ENCODE peak calls at places on chromosomes 4 and X, in eight cellular contexts. One of them, this sample, is unnamed.

GRCh38 chrX:129091097-129091496 is 432.2 kb downstream of the SMARCA1 start:
- DNase-seq in epithelial cell of esophagus: no peak
- DNase-seq in bronchial epithelial cell: no peak
- DNase-seq in fibroblast of mammary gland: no peak
- DNase-seq in skeletal muscle cell: no peak
- DNase-seq in osteoblast: peak; percentile 41
- DNase-seq in fibroblast of villous mesenchyme: no peak
- DNase-seq in HFF-Myc: no peak
- DNase-seq in this sample: no peak

GRCh38 chrX:50700921-50701320 is 113.1 kb downstream of the SHROOM4 start:
- DNase-seq in skeletal muscle cell: no peak
- DNase-seq in fibroblast of villous mesenchyme: no peak
- DNase-seq in bronchial epithelial cell: no peak
- DNase-seq in epithelial cell of esophagus: no peak
- DNase-seq in osteoblast: no peak
- DNase-seq in HFF-Myc: no peak
- DNase-seq in fibroblast of mammary gland: peak; percentile 20
- DNase-seq in this sample: no peak

GRCh38 chr4:111020961-111021360 is 398.1 kb upstream of the PITX2 start:
- DNase-seq in fibroblast of villous mesenchyme: no peak
- DNase-seq in fibroblast of mammary gland: no peak
- DNase-seq in HFF-Myc: no peak
- DNase-seq in osteoblast: no peak
- DNase-seq in epithelial cell of esophagus: no peak
- DNase-seq in skeletal muscle cell: no peak
- DNase-seq in bronchial epithelial cell: no peak
- DNase-seq in this sample: no peak

GRCh38 chr4:9920029-9920428 is 101.3 kb downstream of the SLC2A9 start:
- DNase-seq in skeletal muscle cell: no peak
- DNase-seq in HFF-Myc: no peak
- DNase-seq in fibroblast of mammary gland: no peak
- DNase-seq in fibroblast of villous mesenchyme: no peak
- DNase-seq in osteoblast: no peak
- DNase-seq in bronchial epithelial cell: no peak
- DNase-seq in epithelial cell of esophagus: no peak
- DNase-seq in this sample: no peak

GRCh38 chr4:23903859-23904438 is 14.1 kb upstream of the PPARGC1A start:
- DNase-seq in osteoblast: no peak
- DNase-seq in epithelial cell of esophagus: no peak
- DNase-seq in fibroblast of villous mesenchyme: no peak
- DNase-seq in fibroblast of mammary gland: peak; percentile 55
- DNase-seq in HFF-Myc: no peak
- DNase-seq in bronchial epithelial cell: no peak
- DNase-seq in skeletal muscle cell: peak; percentile 61
- DNase-seq in this sample: no peak

GRCh38 chr4:104899863-104900262 is 246.8 kb upstream of the TET2 start:
- DNase-seq in osteoblast: peak; percentile 3
- DNase-seq in bronchial epithelial cell: no peak
- DNase-seq in fibroblast of mammary gland: no peak
- DNase-seq in skeletal muscle cell: no peak
- DNase-seq in fibroblast of villous mesenchyme: no peak
- DNase-seq in epithelial cell of esophagus: no peak
- DNase-seq in HFF-Myc: no peak
- DNase-seq in this sample: no peak

GRCh38 chr4:1419708-1420107 is 13.5 kb upstream of the NKX1-1 start:
- DNase-seq in fibroblast of villous mesenchyme: no peak
- DNase-seq in epithelial cell of esophagus: no peak
- DNase-seq in skeletal muscle cell: no peak
- DNase-seq in osteoblast: peak; percentile 25
- DNase-seq in HFF-Myc: no peak
- DNase-seq in bronchial epithelial cell: no peak
- DNase-seq in fibroblast of mammary gland: no peak
- DNase-seq in this sample: no peak

GRCh38 chrX:56385336-56385735 is 153.2 kb downstream of the KLF8 start:
- DNase-seq in HFF-Myc: no peak
- DNase-seq in osteoblast: no peak
- DNase-seq in fibroblast of mammary gland: no peak
- DNase-seq in fibroblast of villous mesenchyme: no peak
- DNase-seq in bronchial epithelial cell: no peak
- DNase-seq in epithelial cell of esophagus: no peak
- DNase-seq in skeletal muscle cell: no peak
- DNase-seq in this sample: no peak

GRCh38 chr4:72312032-72312650 is 256.9 kb downstream of the ADAMTS3 start:
- DNase-seq in epithelial cell of esophagus: peak; percentile 95
- DNase-seq in HFF-Myc: peak; percentile 65
- DNase-seq in fibroblast of villous mesenchyme: peak; percentile 68
- DNase-seq in fibroblast of mammary gland: peak; percentile 95
- DNase-seq in bronchial epithelial cell: peak; percentile 95
- DNase-seq in skeletal muscle cell: peak; percentile 92
- DNase-seq in osteoblast: no peak
- DNase-seq in this sample: peak; percentile 96

GRCh38 chr4:110009526-110009925 is 96.8 kb downstream of the EGF start:
- DNase-seq in epithelial cell of esophagus: no peak
- DNase-seq in HFF-Myc: no peak
- DNase-seq in fibroblast of mammary gland: no peak
- DNase-seq in fibroblast of villous mesenchyme: no peak
- DNase-seq in bronchial epithelial cell: no peak
- DNase-seq in osteoblast: no peak
- DNase-seq in skeletal muscle cell: no peak
- DNase-seq in this sample: no peak

GRCh38 chr4:91471280-91471679 is 832.5 kb upstream of the GRID2 start:
- DNase-seq in HFF-Myc: no peak
- DNase-seq in osteoblast: no peak
- DNase-seq in fibroblast of villous mesenchyme: no peak
- DNase-seq in epithelial cell of esophagus: no peak
- DNase-seq in bronchial epithelial cell: no peak
- DNase-seq in skeletal muscle cell: no peak
- DNase-seq in fibroblast of mammary gland: no peak
- DNase-seq in this sample: no peak

GRCh38 chr4:89889289-89889688 is 5.4 kb upstream of the MMRN1 start:
- DNase-seq in epithelial cell of esophagus: no peak
- DNase-seq in bronchial epithelial cell: no peak
- DNase-seq in skeletal muscle cell: no peak
- DNase-seq in fibroblast of mammary gland: no peak
- DNase-seq in osteoblast: no peak
- DNase-seq in HFF-Myc: no peak
- DNase-seq in fibroblast of villous mesenchyme: no peak
- DNase-seq in this sample: peak; percentile 1

GRCh38 chrX:7027071-7027470 is 120.4 kb upstream of the STS start:
- DNase-seq in fibroblast of villous mesenchyme: no peak
- DNase-seq in osteoblast: no peak
- DNase-seq in fibroblast of mammary gland: no peak
- DNase-seq in bronchial epithelial cell: no peak
- DNase-seq in epithelial cell of esophagus: no peak
- DNase-seq in HFF-Myc: no peak
- DNase-seq in skeletal muscle cell: no peak
- DNase-seq in this sample: no peak

GRCh38 chr4:163048447-163048846 is 118.2 kb downstream of the NAF1 start:
- DNase-seq in fibroblast of villous mesenchyme: peak; percentile 38
- DNase-seq in bronchial epithelial cell: peak; percentile 25
- DNase-seq in HFF-Myc: no peak
- DNase-seq in osteoblast: peak; percentile 44
- DNase-seq in skeletal muscle cell: no peak
- DNase-seq in fibroblast of mammary gland: peak; percentile 32
- DNase-seq in epithelial cell of esophagus: peak; percentile 52
- DNase-seq in this sample: peak; percentile 47

GRCh38 chrX:97401154-97401553 is 517.4 kb downstream of the RPA4 start:
- DNase-seq in epithelial cell of esophagus: no peak
- DNase-seq in bronchial epithelial cell: no peak
- DNase-seq in fibroblast of villous mesenchyme: no peak
- DNase-seq in skeletal muscle cell: no peak
- DNase-seq in fibroblast of mammary gland: peak; percentile 50
- DNase-seq in osteoblast: no peak
- DNase-seq in HFF-Myc: no peak
- DNase-seq in this sample: no peak

GRCh38 chr4:184386271-184386781 is 88.0 kb downstream of the IRF2 start:
- DNase-seq in HFF-Myc: no peak
- DNase-seq in bronchial epithelial cell: no peak
- DNase-seq in fibroblast of mammary gland: no peak
- DNase-seq in osteoblast: no peak
- DNase-seq in fibroblast of villous mesenchyme: no peak
- DNase-seq in skeletal muscle cell: no peak
- DNase-seq in epithelial cell of esophagus: no peak
- DNase-seq in this sample: no peak

GRCh38 chrX:30967516-30967915 is 78.5 kb upstream of the TAB3 start:
- DNase-seq in osteoblast: no peak
- DNase-seq in skeletal muscle cell: no peak
- DNase-seq in fibroblast of mammary gland: no peak
- DNase-seq in epithelial cell of esophagus: no peak
- DNase-seq in bronchial epithelial cell: no peak
- DNase-seq in fibroblast of villous mesenchyme: no peak
- DNase-seq in HFF-Myc: no peak
- DNase-seq in this sample: no peak

GRCh38 chrX:30973784-30974427 is 84.9 kb upstream of the TAB3 start:
- DNase-seq in skeletal muscle cell: no peak
- DNase-seq in fibroblast of mammary gland: no peak
- DNase-seq in bronchial epithelial cell: no peak
- DNase-seq in osteoblast: no peak
- DNase-seq in fibroblast of villous mesenchyme: no peak
- DNase-seq in HFF-Myc: no peak
- DNase-seq in epithelial cell of esophagus: no peak
- DNase-seq in this sample: no peak

GRCh38 chrX:30975467-30975866 is 86.4 kb upstream of the TAB3 start:
- DNase-seq in fibroblast of mammary gland: no peak
- DNase-seq in osteoblast: no peak
- DNase-seq in fibroblast of villous mesenchyme: no peak
- DNase-seq in skeletal muscle cell: no peak
- DNase-seq in bronchial epithelial cell: no peak
- DNase-seq in HFF-Myc: no peak
- DNase-seq in epithelial cell of esophagus: no peak
- DNase-seq in this sample: no peak

GRCh38 chrX:30971761-30972603 is 82.9 kb upstream of the TAB3 start:
- DNase-seq in osteoblast: peak; percentile 79
- DNase-seq in HFF-Myc: peak; percentile 53
- DNase-seq in fibroblast of villous mesenchyme: peak; percentile 29
- DNase-seq in skeletal muscle cell: no peak
- DNase-seq in fibroblast of mammary gland: peak; percentile 54
- DNase-seq in bronchial epithelial cell: peak; percentile 19
- DNase-seq in epithelial cell of esophagus: peak; percentile 44
- DNase-seq in this sample: peak; percentile 55
- H3K4me3 ChIP-seq in osteoblast: peak overlapping the region; percentile 45
- H3K4me3 ChIP-seq in HFF-Myc: no peak overlapping the region
- H3K4me3 ChIP-seq in fibroblast of villous mesenchyme: no peak overlapping the region
- H3K4me3 ChIP-seq in skeletal muscle cell: peak overlapping the region; percentile 20
- H3K4me3 ChIP-seq in fibroblast of mammary gland: no peak overlapping the region
- H3K4me3 ChIP-seq in bronchial epithelial cell: no peak overlapping the region
- H3K4me3 ChIP-seq in epithelial cell of esophagus: no peak overlapping the region
- H3K4me3 ChIP-seq in this sample: peak overlapping the region; percentile 37

GRCh38 chr4:125321709-125322362 is 7.1 kb downstream of the FAT4 start:
- DNase-seq in bronchial epithelial cell: peak; percentile 62
- DNase-seq in epithelial cell of esophagus: peak; percentile 34
- DNase-seq in fibroblast of mammary gland: peak; percentile 92
- DNase-seq in skeletal muscle cell: peak; percentile 48
- DNase-seq in HFF-Myc: no peak
- DNase-seq in fibroblast of villous mesenchyme: peak; percentile 54
- DNase-seq in osteoblast: peak; percentile 78
- DNase-seq in this sample: peak; percentile 53
- H3K4me3 ChIP-seq in bronchial epithelial cell: no peak overlapping the region
- H3K4me3 ChIP-seq in epithelial cell of esophagus: no peak overlapping the region
- H3K4me3 ChIP-seq in fibroblast of mammary gland: peak overlapping the region; percentile 31
- H3K4me3 ChIP-seq in skeletal muscle cell: peak overlapping the region; percentile 33
- H3K4me3 ChIP-seq in HFF-Myc: peak overlapping the region; percentile 1
- H3K4me3 ChIP-seq in fibroblast of villous mesenchyme: peak overlapping the region; percentile 0
- H3K4me3 ChIP-seq in osteoblast: peak overlapping the region; percentile 34
- H3K4me3 ChIP-seq in this sample: peak overlapping the region; percentile 45

GRCh38 chrX:1416327-1416784 is 24.4 kb upstream of the SLC25A6 start:
- DNase-seq in skeletal muscle cell: no peak
- DNase-seq in HFF-Myc: no peak
- DNase-seq in epithelial cell of esophagus: no peak
- DNase-seq in osteoblast: no peak
- DNase-seq in fibroblast of mammary gland: no peak
- DNase-seq in bronchial epithelial cell: no peak
- DNase-seq in fibroblast of villous mesenchyme: no peak
- DNase-seq in this sample: no peak

GRCh38 chrX:1416965-1417760 is 25.2 kb upstream of the SLC25A6 start:
- DNase-seq in fibroblast of villous mesenchyme: no peak
- DNase-seq in HFF-Myc: no peak
- DNase-seq in osteoblast: no peak
- DNase-seq in bronchial epithelial cell: no peak
- DNase-seq in skeletal muscle cell: no peak
- DNase-seq in epithelial cell of esophagus: no peak
- DNase-seq in fibroblast of mammary gland: no peak
- DNase-seq in this sample: no peak

GRCh38 chrX:1407035-1407434 is 15.1 kb upstream of the SLC25A6 start:
- DNase-seq in epithelial cell of esophagus: no peak
- DNase-seq in skeletal muscle cell: no peak
- DNase-seq in osteoblast: no peak
- DNase-seq in bronchial epithelial cell: no peak
- DNase-seq in fibroblast of mammary gland: no peak
- DNase-seq in HFF-Myc: no peak
- DNase-seq in fibroblast of villous mesenchyme: no peak
- DNase-seq in this sample: no peak

GRCh38 chrX:1412551-1413161 is 20.7 kb upstream of the SLC25A6 start:
- DNase-seq in fibroblast of mammary gland: no peak
- DNase-seq in osteoblast: no peak
- DNase-seq in skeletal muscle cell: no peak
- DNase-seq in fibroblast of villous mesenchyme: no peak
- DNase-seq in bronchial epithelial cell: no peak
- DNase-seq in epithelial cell of esophagus: no peak
- DNase-seq in HFF-Myc: no peak
- DNase-seq in this sample: no peak

DNA sequence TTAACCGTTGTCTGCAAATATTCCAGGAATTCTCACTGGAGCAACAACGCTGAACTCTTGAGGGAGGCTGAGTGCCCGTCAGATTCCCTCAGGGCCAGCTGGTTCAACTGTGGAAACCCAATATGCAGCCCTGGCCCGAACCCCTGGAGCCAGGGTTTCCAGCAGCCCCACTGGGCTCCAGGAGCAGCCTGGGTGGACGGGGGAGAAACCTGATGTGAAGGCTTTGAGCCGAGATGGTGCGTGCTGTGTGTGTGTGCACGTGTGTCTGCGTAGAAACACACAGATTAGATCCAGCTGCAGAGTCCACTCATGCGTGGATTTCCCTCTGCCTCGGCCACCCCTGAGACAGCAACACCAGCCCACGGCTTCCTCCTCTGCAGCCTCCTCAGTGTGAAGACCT is 19.4 kb upstream of the SLC25A6 start:
- DNase-seq in osteoblast: no peak
- DNase-seq in skeletal muscle cell: no peak
- DNase-seq in bronchial epithelial cell: no peak
- DNase-seq in fibroblast of mammary gland: no peak
- DNase-seq in fibroblast of villous mesenchyme: no peak
- DNase-seq in epithelial cell of esophagus: no peak
- DNase-seq in HFF-Myc: no peak
- DNase-seq in this sample: no peak
- H3K4me3 ChIP-seq in osteoblast: no peak overlapping the region
- H3K4me3 ChIP-seq in skeletal muscle cell: no peak overlapping the region
- H3K4me3 ChIP-seq in bronchial epithelial cell: no peak overlapping the region
- H3K4me3 ChIP-seq in fibroblast of mammary gland: no peak overlapping the region
- H3K4me3 ChIP-seq in fibroblast of villous mesenchyme: no peak overlapping the region
- H3K4me3 ChIP-seq in epithelial cell of esophagus: no peak overlapping the region
- H3K4me3 ChIP-seq in HFF-Myc: no peak overlapping the region
- H3K4me3 ChIP-seq in this sample: no peak overlapping the region

DNA sequence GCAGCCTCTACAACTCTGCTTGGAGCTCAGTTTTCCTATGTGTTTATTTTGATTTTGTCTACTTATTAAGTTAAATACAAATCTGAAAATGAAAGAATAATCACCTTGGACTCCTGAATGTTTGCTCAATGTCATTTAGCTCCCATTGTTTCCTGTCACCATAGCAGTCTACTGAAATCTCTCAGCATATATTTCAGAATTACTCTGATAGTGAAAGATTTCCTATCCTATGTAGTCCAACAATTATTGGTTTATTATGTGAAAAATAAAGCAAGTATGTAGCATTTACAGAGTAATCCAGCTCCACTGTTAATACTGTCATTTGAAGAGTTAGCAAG is 168.4 kb downstream of the CBR4 start:
- DNase-seq in fibroblast of mammary gland: no peak
- DNase-seq in bronchial epithelial cell: no peak
- DNase-seq in osteoblast: no peak
- DNase-seq in fibroblast of villous mesenchyme: no peak
- DNase-seq in HFF-Myc: no peak
- DNase-seq in skeletal muscle cell: no peak
- DNase-seq in epithelial cell of esophagus: no peak
- DNase-seq in this sample: no peak
- H3K4me3 ChIP-seq in fibroblast of mammary gland: no peak overlapping the region
- H3K4me3 ChIP-seq in bronchial epithelial cell: no peak overlapping the region
- H3K4me3 ChIP-seq in osteoblast: no peak overlapping the region
- H3K4me3 ChIP-seq in fibroblast of villous mesenchyme: no peak overlapping the region
- H3K4me3 ChIP-seq in HFF-Myc: no peak overlapping the region
- H3K4me3 ChIP-seq in skeletal muscle cell: no peak overlapping the region
- H3K4me3 ChIP-seq in epithelial cell of esophagus: no peak overlapping the region
- H3K4me3 ChIP-seq in this sample: no peak overlapping the region

This sample was measured in fibroblast of pulmonary artery.